ENCODE peak calls at places on chromosomes 5 and 9, in four cellular contexts. X, O, D and J are unnamed samples. For H3K9me3, the result is how much of the 10 kb centered on the place peaks cover.

GRCh38 chr9:109190151-109190550 is 23.1 kb upstream of the FRRS1L start:
- DNase-seq in X (no peak), O (no peak), D (no peak), J (peak)

GRCh38 chr9:20623021-20623747 is 885 bp upstream of the MLLT3 start:
- DNase-seq in X (no peak), O (no peak), D (no peak), J (peak)

GRCh38 chr5:43389679-43390329 is 22.4 kb downstream of the CCL28 start:
- DNase-seq in X (peak), O (peak), D (peak), J (peak)

GRCh38 chr5:96673127-96673526 is 11.0 kb downstream of the CAST start:
- DNase-seq in X (no peak), O (no peak), D (no peak), J (no peak)

GRCh38 chr9:121788686-121789366 is 137.4 kb downstream of the DAB2IP start:
- DNase-seq in X (no peak), O (no peak), D (no peak), J (no peak)

GRCh38 chr5:7742241-7742656 is 108.7 kb downstream of the CFAP90 start:
- DNase-seq in X (peak), O (no peak), D (no peak), J (no peak)

GRCh38 chr5:167816354-167816753 is 475.1 kb upstream of the WWC1 start:
- DNase-seq in X (no peak), O (no peak), D (no peak), J (peak)

GRCh38 chr9:73162987-73163763 is 11.5 kb downstream of the ANXA1 start:
- DNase-seq in X (no peak), O (no peak), D (no peak), J (no peak)

GRCh38 chr9:1454211-1454979 is 404.2 kb downstream of the DMRT2 start:
- DNase-seq in X (no peak), O (no peak), D (peak), J (no peak)

GRCh38 chr9:69649566-69650260 is 22.5 kb downstream of the APBA1 start:
- DNase-seq in X (no peak), O (no peak), D (no peak), J (peak)

GRCh38 chr5:34736445-34737119 is 80.5 kb downstream of the RAI14 start:
- DNase-seq in X (peak), O (no peak), D (peak), J (peak)

GRCh38 chr5:93620487-93621339 is 37.7 kb downstream of the NR2F1 start:
- DNase-seq in X (peak), O (no peak), D (peak), J (peak)

GRCh38 chr5:126808619-126809018 is 31.7 kb downstream of the LMNB1 start:
- DNase-seq in X (peak), O (peak), D (peak), J (peak)

GRCh38 chr5:148996270-148996669 is 66.6 kb downstream of the SH3TC2 start:
- DNase-seq in X (no peak), O (no peak), D (no peak), J (peak)

GRCh38 chr5:112084149-112084548 is 327.2 kb upstream of the NREP start:
- DNase-seq in X (no peak), O (no peak), D (no peak), J (peak)

GRCh38 chr5:105593011-105593760 is 2030.6 kb upstream of the NUDT12 start:
- DNase-seq in X (no peak), O (peak), D (no peak), J (no peak)

GRCh38 chr9:128005938-128006337 is 25.1 kb upstream of the EEIG1 start:
- DNase-seq in X (peak), O (no peak), D (peak), J (no peak)

GRCh38 chr9:112861638-112862555 is 28.8 kb downstream of the SLC46A2 start:
- DNase-seq in X (no peak), O (no peak), D (no peak), J (peak)

GRCh38 chr5:378301-378891 is 56.9 kb downstream of the AHRR start:
- DNase-seq in X (no peak), O (no peak), D (no peak), J (peak)

GRCh38 chr9:69542942-69543704 is 129.0 kb downstream of the APBA1 start:
- DNase-seq in X (no peak), O (no peak), D (no peak), J (no peak)

GRCh38 chr9:79986437-79986836 is 414.7 kb downstream of the TLE4 start:
- DNase-seq in X (no peak), O (no peak), D (no peak), J (no peak)

GRCh38 chr5:120463991-120464626 is at the start of gene PRR16:
- DNase-seq in X (peak), O (peak), D (no peak), J (peak)

GRCh38 chr9:16406536-16407225 is 463.8 kb downstream of the BNC2 start:
- DNase-seq in X (no peak), O (no peak), D (no peak), J (no peak)

GRCh38 chr9:7780261-7780988 is 19.2 kb downstream of the DMAC1 start:
- DNase-seq in X (no peak), O (no peak), D (no peak), J (peak)

GRCh38 chr5:2204366-2205184 is 321.9 kb upstream of the IRX4 start:
- DNase-seq in X (no peak), O (no peak), D (no peak), J (no peak)

GRCh38 chr5:152329191-152329590 is 75.9 kb downstream of the NMUR2 start:
- DNase-seq in X (no peak), O (no peak), D (no peak), J (no peak)

GRCh38 chr5:34978681-34979080 is 49.3 kb downstream of the DNAJC21 start:
- DNase-seq in X (no peak), O (no peak), D (no peak), J (no peak)

GRCh38 chr5:169020102-169020501 is 280.8 kb downstream of the SLIT3 start:
- DNase-seq in X (peak), O (no peak), D (no peak), J (no peak)

GRCh38 chr5:20610650-20611049 is 622.6 kb upstream of the CDH18 start:
- DNase-seq in X (no peak), O (no peak), D (no peak), J (no peak)

GRCh38 chr5:15021286-15022046 is 149.9 kb upstream of the ANKH start:
- DNase-seq in X (no peak), O (no peak), D (no peak), J (peak)

GRCh38 chr9:89923961-89924504 is 319.2 kb downstream of the GADD45G start:
- DNase-seq in X (no peak), O (peak), D (peak), J (no peak)

GRCh38 chr5:24788829-24789509 is 144.2 kb upstream of the CDH10 start:
- DNase-seq in X (peak), O (no peak), D (no peak), J (no peak)

GRCh38 chr9:82334286-82334685 is 345.7 kb downstream of the SPATA31D1 start:
- DNase-seq in X (no peak), O (no peak), D (no peak), J (peak)

GRCh38 chr9:86324901-86325300 is 29.3 kb downstream of the TUT7 start:
- DNase-seq in X (no peak), O (no peak), D (no peak), J (peak)

GRCh38 chr5:139593716-139594319 is 32.7 kb downstream of the UBE2D2 start:
- DNase-seq in X (peak), O (no peak), D (no peak), J (peak)

DNA sequence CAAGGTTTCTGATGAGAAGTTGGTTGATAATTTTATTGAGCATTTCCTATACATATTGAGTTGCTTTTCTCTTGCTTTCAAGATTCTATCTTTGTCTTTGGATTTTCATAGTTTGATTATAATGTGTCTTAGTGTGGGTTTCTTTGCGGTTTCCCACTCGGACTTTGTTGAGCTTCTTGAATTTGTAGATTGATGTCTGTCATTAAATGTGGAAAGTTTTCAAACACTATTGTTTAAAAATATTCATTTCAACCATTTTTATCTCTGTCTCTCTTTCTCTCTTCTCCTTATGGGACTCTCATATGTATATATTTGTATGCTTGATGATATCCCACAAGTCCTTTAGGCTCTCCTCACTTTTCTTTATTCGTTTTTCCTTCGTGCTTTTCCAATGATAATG is 18.5 kb upstream of the PCDHA1 start:
- DNase-seq in X (no peak), O (no peak), D (no peak), J (no peak)
- H3K9me3 ChIP-seq in X (half or more), O (under half), D (half or more), J (under half)

GRCh38 chr5:145068696-145069095 is 766.4 kb downstream of the PRELID2 start:
- DNase-seq in X (no peak), O (no peak), D (no peak), J (no peak)
- TF ChIP-seq MAZ in X (no peak), O (no peak), D (no peak), J (no peak)

GRCh38 chr9:137351781-137352501 is 49.9 kb upstream of the NRARP start:
- DNase-seq in X (no peak), O (no peak), D (no peak), J (no peak)
- H3K9me3 ChIP-seq in X (under half), O (under half), D (under half), J (under half)

GRCh38 chr9:93683331-93684134 is 107.1 kb downstream of the PHF2 start:
- DNase-seq in X (no peak), O (peak), D (no peak), J (no peak)

GRCh38 chr9:93684806-93685553 is 108.6 kb downstream of the PHF2 start:
- DNase-seq in X (no peak), O (peak), D (no peak), J (peak)

GRCh38 chr9:93686127-93686879 is 109.9 kb downstream of the PHF2 start:
- DNase-seq in X (no peak), O (peak), D (no peak), J (no peak)

GRCh38 chr9:93682155-93682968 is 106.0 kb downstream of the PHF2 start:
- DNase-seq in X (peak), O (peak), D (peak), J (peak)

GRCh38 chr9:93684161-93684765 is 107.9 kb downstream of the PHF2 start:
- DNase-seq in X (no peak), O (peak), D (no peak), J (no peak)
- TF ChIP-seq MAZ in X (no peak), O (no peak), D (no peak), J (no peak)

GRCh38 chr9:113899205-113899604 is 23.1 kb downstream of the ZNF618 start:
- DNase-seq in X (no peak), O (no peak), D (no peak), J (no peak)
- H3K9me3 ChIP-seq in X (under half), O (under half), D (under half), J (under half)

GRCh38 chr9:129352157-129352870 is 174.3 kb upstream of the IER5L start:
- DNase-seq in X (no peak), O (peak), D (no peak), J (no peak)
- TF ChIP-seq MAZ in X (no peak), O (no peak), D (no peak), J (no peak)

GRCh38 chr9:15289590-15289989 is 17.4 kb downstream of the TTC39B start:
- DNase-seq in X (no peak), O (no peak), D (no peak), J (peak)
- H3K9me3 ChIP-seq in X (under half), O (under half), D (under half), J (under half)

GRCh38 chr5:160548949-160549665 is 127.5 kb downstream of the PTTG1 start:
- DNase-seq in X (no peak), O (no peak), D (no peak), J (no peak)
- TF ChIP-seq MAZ in X (no peak), O (no peak), D (no peak), J (no peak)